ENCODE peak calls at places on chromosomes 3 and 15, in eight cellular contexts. M is body of pancreas; G is CD8-positive, alpha-beta memory T cell; Z is activated CD4-positive, alpha-beta T cell treated with anti-CD3 and anti-CD28 coated beads, Interleukin-2, amount 50 U/mL, for 1 hour; R is kidney; Q is upper lobe of right lung; W is activated naive CD4-positive, alpha-beta T cell; P is mucosa of gallbladder. S is an unnamed sample.

GRCh38 chr3:126464494-126464893 is 11.2 kb downstream of the ZXDC start:
- DNase-seq in M (no peak), P (no peak), W (no peak), G (no peak), R (no peak), Z (no peak), Q (no peak), S (no peak)

GRCh38 chr3:77605308-77605707 is 565.4 kb downstream of the ROBO2 start:
- DNase-seq in M (no peak), Z (no peak), P (no peak), G (no peak), Q (no peak), R (no peak), W (no peak), S (no peak)

GRCh38 chr3:195025881-195026200 is 245.1 kb downstream of the XXYLT1 start:
- DNase-seq in Q (peak), G (no peak), M (no peak), W (no peak), P (no peak), R (no peak), Z (no peak), S (no peak)

GRCh38 chr3:129601713-129602112 is 4.8 kb downstream of the PLXND1 start:
- DNase-seq in G (no peak), M (no peak), P (no peak), Q (no peak), Z (no peak), R (no peak), W (no peak), S (no peak)

GRCh38 chr3:111594205-111594604 is 941 bp downstream of the ZBED2 start:
- DNase-seq in M (no peak), R (no peak), P (no peak), Z (no peak), W (no peak), Q (no peak), G (no peak), S (no peak)

GRCh38 chr3:37466660-37467359 is 292.4 kb upstream of the LRRFIP2 start:
- DNase-seq in Z (no peak), M (no peak), P (no peak), G (no peak), W (no peak), R (no peak), Q (no peak), S (no peak)

GRCh38 chr3:130897316-130897715 is 3.4 kb downstream of the ATP2C1 start:
- DNase-seq in M (no peak), Z (no peak), G (no peak), R (no peak), Q (no peak), W (no peak), P (no peak), S (no peak)

GRCh38 chr3:184637705-184638104 is 74.2 kb downstream of the MAGEF1 start:
- DNase-seq in G (no peak), P (no peak), R (no peak), W (no peak), M (no peak), Z (no peak), Q (no peak), S (no peak)

GRCh38 chr3:141342386-141342785 is 25.9 kb upstream of the ZBTB38 start:
- DNase-seq in Q (no peak), G (no peak), M (no peak), P (no peak), Z (no peak), R (no peak), W (no peak), S (no peak)

GRCh38 chr3:170429050-170429449 is 10.4 kb downstream of the CLDN11 start:
- DNase-seq in W (no peak), G (no peak), Z (no peak), Q (no peak), M (no peak), R (no peak), P (no peak), S (no peak)

GRCh38 chr3:52277972-52278509 is 408 bp downstream of the WDR82 start:
- DNase-seq in Q (no peak), P (no peak), M (no peak), R (peak), G (peak), Z (peak), W (no peak), S (peak)

GRCh38 chr15:58274885-58275284 is 136.7 kb downstream of the AQP9 start:
- DNase-seq in W (no peak), M (no peak), P (no peak), Z (no peak), G (no peak), R (no peak), Q (no peak), S (no peak)

GRCh38 chr15:69665641-69666091 is 213.0 kb downstream of the RPLP1 start:
- DNase-seq in P (no peak), Z (no peak), W (no peak), R (peak), G (no peak), Q (no peak), M (no peak), S (no peak)

GRCh38 chr3:171021377-171021776 is 5.1 kb downstream of the SLC2A2 start:
- DNase-seq in M (no peak), W (no peak), R (no peak), P (no peak), Q (no peak), Z (no peak), G (no peak), S (no peak)

GRCh38 chr15:72179950-72180581 is 17.5 kb downstream of the GRAMD2A start:
- DNase-seq in R (peak), P (no peak), W (no peak), M (no peak), Q (no peak), G (no peak), Z (no peak), S (no peak)

GRCh38 chr15:66212471-66212870 is 41.1 kb downstream of the MEGF11 start:
- DNase-seq in M (no peak), R (no peak), Z (no peak), P (no peak), G (no peak), W (no peak), Q (peak), S (no peak)

GRCh38 chr3:117322866-117323265 is 613.3 kb downstream of the TUSC7 start:
- DNase-seq in P (no peak), M (no peak), Q (no peak), G (no peak), W (no peak), Z (no peak), R (no peak), S (no peak)

GRCh38 chr3:59998040-59998439 is 948.2 kb upstream of the CFAP20DC start:
- DNase-seq in M (no peak), Z (no peak), G (no peak), P (no peak), Q (no peak), W (no peak), R (no peak), S (no peak)

GRCh38 chr15:42107483-42107882 is 13.1 kb upstream of the PLA2G4D start:
- DNase-seq in G (no peak), R (no peak), M (peak), Q (no peak), W (no peak), P (peak), Z (no peak), S (no peak)

GRCh38 chr3:128247841-128248240 is 94.6 kb downstream of the EEFSEC start:
- DNase-seq in W (no peak), Z (no peak), P (no peak), R (no peak), M (peak), Q (no peak), G (no peak), S (no peak)

GRCh38 chr3:142276780-142277179 is 51.4 kb upstream of the GK5 start:
- DNase-seq in Q (no peak), P (no peak), G (no peak), M (no peak), W (no peak), R (no peak), Z (no peak), S (no peak)

GRCh38 chr3:140727886-140728285 is 50.0 kb downstream of the TRIM42 start:
- DNase-seq in G (no peak), Z (no peak), P (no peak), Q (no peak), W (no peak), R (no peak), M (no peak), S (no peak)

GRCh38 chr15:96867992-96868391 is 537.5 kb downstream of the NR2F2 start:
- DNase-seq in Q (no peak), G (no peak), Z (no peak), W (no peak), R (no peak), M (no peak), P (no peak), S (no peak)

GRCh38 chr3:138740057-138740456 is 94.7 kb downstream of the PIK3CB start:
- DNase-seq in G (no peak), R (no peak), W (no peak), M (no peak), Q (no peak), Z (no peak), P (no peak), S (no peak)

GRCh38 chr3:9781978-9782575 is 10.2 kb downstream of the TADA3 start:
- DNase-seq in R (no peak), M (no peak), Z (no peak), Q (no peak), W (no peak), G (no peak), P (no peak), S (no peak)

GRCh38 chr15:87419341-87419740 is 837.2 kb downstream of the NTRK3 start:
- DNase-seq in P (no peak), M (no peak), G (no peak), Q (no peak), R (no peak), W (no peak), Z (no peak), S (no peak)

GRCh38 chr3:70855139-70855538 is 542.7 kb upstream of the MDFIC2 start:
- DNase-seq in M (no peak), W (no peak), Z (no peak), Q (no peak), P (no peak), R (no peak), G (no peak), S (no peak)

GRCh38 chr3:196688349-196688748 is 23.7 kb downstream of the CEP19 start:
- DNase-seq in P (peak), Q (peak), M (peak), G (no peak), W (no peak), R (no peak), Z (no peak), S (no peak)

GRCh38 chr15:66713843-66714508 is 11.9 kb downstream of the SMAD6 start:
- DNase-seq in W (no peak), G (no peak), Z (no peak), Q (no peak), R (no peak), M (no peak), P (no peak), S (no peak)

GRCh38 chr3:46663611-46664135 is 29.8 kb downstream of the ALS2CL start:
- DNase-seq in M (no peak), P (no peak), Z (no peak), W (no peak), G (no peak), Q (peak), R (no peak), S (no peak)

GRCh38 chr15:78103406-78104118 is 11.2 kb downstream of the SH2D7 start:
- DNase-seq in R (no peak), M (no peak), Z (peak), P (peak), Q (peak), W (no peak), G (peak), S (no peak)

GRCh38 chr3:150147776-150148175 is 177.1 kb upstream of the PFN2 start:
- DNase-seq in W (no peak), R (no peak), P (no peak), G (no peak), M (no peak), Q (no peak), Z (no peak), S (no peak)

GRCh38 chr15:58546635-58547627 is 115.1 kb downstream of the LIPC start:
- DNase-seq in P (peak), Q (peak), R (peak), Z (no peak), W (no peak), G (no peak), M (peak), S (no peak)

S was measured in effector memory CD4-positive, alpha-beta T cell.